ENCODE peak calls at places on chromosome 13, in six cellular contexts. U is cardiac fibroblast; F is fibroblast of lung; R is CD8-positive, alpha-beta memory T cell; A is activated CD4-positive, alpha-beta T cell treated with anti-CD3 and anti-CD28 coated beads, Interleukin-2, amount 50 U/mL, for 1 hour; P is stimulated activated CD4-positive, alpha-beta T cell treated with anti-CD3 and anti-CD28 coated beads, Interleukin-15, amount 100 ng/mL, for 1 hour. K is an unnamed sample.

GRCh38 chr13:40336228-40337221 is 329.9 kb downstream of the FOXO1 start:
- DNase-seq in A (no peak), R (no peak), P (no peak), U (no peak), F (no peak), K (no peak)

GRCh38 chr13:80341771-80342271 is 895 bp upstream of the SPRY2 start:
- DNase-seq in F (peak; percentile 68), A (no peak), U (peak; percentile 66), R (no peak), P (no peak), K (no peak)

GRCh38 chr13:46476174-46476573 is 76.8 kb upstream of the LRCH1 start:
- DNase-seq in A (no peak), R (no peak), F (no peak), U (peak; percentile 28), P (no peak), K (no peak)

GRCh38 chr13:37446503-37446902 is 152.1 kb downstream of the POSTN start:
- DNase-seq in A (no peak), F (peak; percentile 98), R (no peak), U (peak; percentile 99), P (no peak), K (no peak)

GRCh38 chr13:51806571-51806970 is 2.6 kb upstream of the DHRS12 start:
- DNase-seq in A (no peak), P (no peak), F (peak; percentile 35), R (no peak), U (peak; percentile 55), K (no peak)

GRCh38 chr13:88648598-88649373 is 977.6 kb downstream of the SLITRK5 start:
- DNase-seq in P (no peak), U (no peak), A (no peak), F (no peak), R (no peak), K (no peak)

GRCh38 chr13:108176685-108177274 is 38.6 kb downstream of the LIG4 start:
- DNase-seq in U (peak; percentile 40), R (peak; percentile 28), P (no peak), A (peak; percentile 65), F (no peak), K (peak; percentile 13)

GRCh38 chr13:102774596-102775375 is 1.2 kb upstream of the TEX30 start:
- DNase-seq in R (no peak), A (no peak), P (no peak), F (no peak), U (no peak), K (no peak)

GRCh38 chr13:28100149-28101121 is at the start of gene FLT3:
- DNase-seq in P (no peak), U (peak; percentile 17), F (peak; percentile 50), R (peak; percentile 3), A (peak; percentile 3), K (no peak)

GRCh38 chr13:62418872-62419271 is 1003.2 kb upstream of the PCDH20 start:
- DNase-seq in A (no peak), P (no peak), U (peak; percentile 15), F (no peak), R (no peak), K (no peak)

GRCh38 chr13:107091386-107091785 is 523.4 kb upstream of the ARGLU1 start:
- DNase-seq in P (no peak), R (no peak), F (no peak), A (no peak), U (no peak), K (no peak)

GRCh38 chr13:53605306-53605705 is 576.7 kb downstream of the OLFM4 start:
- DNase-seq in P (no peak), F (no peak), U (no peak), R (no peak), A (no peak), K (no peak)

GRCh38 chr13:109329175-109329574 is 457.2 kb downstream of the IRS2 start:
- DNase-seq in A (no peak), U (no peak), P (no peak), R (no peak), F (no peak), K (no peak)

GRCh38 chr13:112699318-112699918 is 9.6 kb downstream of the ATP11A start:
- DNase-seq in F (no peak), U (no peak), R (no peak), A (no peak), P (no peak), K (no peak)

GRCh38 chr13:105207586-105208293 is 1327.7 kb downstream of the EFNB2 start:
- DNase-seq in F (peak; percentile 23), U (peak; percentile 1), P (no peak), A (no peak), R (no peak), K (no peak)

GRCh38 chr13:109938255-109938936 is 152.0 kb upstream of the IRS2 start:
- DNase-seq in F (peak; percentile 87), U (peak; percentile 92), A (no peak), P (no peak), R (no peak), K (no peak)

GRCh38 chr13:112144616-112145220 is 77.8 kb downstream of the SOX1 start:
- DNase-seq in P (no peak), F (no peak), R (no peak), A (no peak), U (no peak), K (no peak)

GRCh38 chr13:52862358-52863206 is 14.1 kb upstream of the PCDH8 start:
- DNase-seq in A (no peak), U (no peak), R (no peak), P (no peak), F (no peak), K (no peak)

GRCh38 chr13:100525453-100526298 is 62.9 kb downstream of the GGACT start:
- DNase-seq in R (no peak), F (no peak), P (no peak), U (no peak), A (no peak), K (no peak)

GRCh38 chr13:75959861-75960481 is 323.8 kb downstream of the LMO7 start:
- DNase-seq in P (no peak), U (no peak), A (no peak), R (no peak), F (no peak), K (no peak)

GRCh38 chr13:21014666-21015170 is 46.7 kb downstream of the LATS2 start:
- DNase-seq in U (peak; percentile 80), A (no peak), R (no peak), P (no peak), F (peak; percentile 88), K (no peak)